ENCODE peak calls at places on chromosomes 1 and 21, in six cellular contexts. One of them, this sample, is unnamed.

GRCh38 chr1:78292361-78292760 is 198.4 kb upstream of the PTGFR start:
- DNase-seq in GM23338: no peak
- DNase-seq in cardiac fibroblast: peak; percentile 81
- DNase-seq in prostate gland: no peak
- DNase-seq in AG09309: peak; percentile 67
- DNase-seq in upper lobe of left lung: no peak
- DNase-seq in this sample: peak; percentile 50

GRCh38 chr1:47181095-47181954 is 8.5 kb downstream of the PDZK1IP1 start:
- DNase-seq in AG09309: no peak
- DNase-seq in prostate gland: no peak
- DNase-seq in GM23338: peak; percentile 34
- DNase-seq in upper lobe of left lung: no peak
- DNase-seq in cardiac fibroblast: no peak
- DNase-seq in this sample: no peak

GRCh38 chr1:181898773-181899172 is 162.7 kb downstream of the ZNF648 start:
- DNase-seq in AG09309: no peak
- DNase-seq in cardiac fibroblast: no peak
- DNase-seq in GM23338: no peak
- DNase-seq in prostate gland: no peak
- DNase-seq in upper lobe of left lung: no peak
- DNase-seq in this sample: no peak

GRCh38 chr1:218301217-218301616 is 16.1 kb downstream of the RRP15 start:
- DNase-seq in GM23338: peak; percentile 55
- DNase-seq in AG09309: no peak
- DNase-seq in prostate gland: no peak
- DNase-seq in cardiac fibroblast: no peak
- DNase-seq in upper lobe of left lung: no peak
- DNase-seq in this sample: no peak

GRCh38 chr1:115373305-115373704 is 35.3 kb upstream of the NGF start:
- DNase-seq in cardiac fibroblast: peak; percentile 84
- DNase-seq in upper lobe of left lung: no peak
- DNase-seq in prostate gland: no peak
- DNase-seq in AG09309: peak; percentile 61
- DNase-seq in GM23338: no peak
- DNase-seq in this sample: peak; percentile 68

GRCh38 chr1:181801617-181802016 is 259.9 kb downstream of the ZNF648 start:
- DNase-seq in prostate gland: no peak
- DNase-seq in AG09309: no peak
- DNase-seq in GM23338: no peak
- DNase-seq in cardiac fibroblast: no peak
- DNase-seq in upper lobe of left lung: no peak
- DNase-seq in this sample: no peak

GRCh38 chr21:44425307-44425894 is 29.9 kb upstream of the LRRC3 start:
- DNase-seq in upper lobe of left lung: peak; percentile 14
- DNase-seq in AG09309: no peak
- DNase-seq in cardiac fibroblast: no peak
- DNase-seq in prostate gland: no peak
- DNase-seq in GM23338: no peak
- DNase-seq in this sample: no peak

GRCh38 chr1:204302769-204303168 is 57.0 kb downstream of the PLEKHA6 start:
- DNase-seq in prostate gland: no peak
- DNase-seq in AG09309: no peak
- DNase-seq in upper lobe of left lung: no peak
- DNase-seq in cardiac fibroblast: no peak
- DNase-seq in GM23338: peak; percentile 28
- DNase-seq in this sample: no peak

GRCh38 chr21:32543975-32544374 is 41.3 kb downstream of the TCP10L start:
- DNase-seq in cardiac fibroblast: no peak
- DNase-seq in prostate gland: no peak
- DNase-seq in GM23338: no peak
- DNase-seq in upper lobe of left lung: no peak
- DNase-seq in AG09309: no peak
- DNase-seq in this sample: no peak

GRCh38 chr1:20485527-20486456 is at the start of gene CAMK2N1:
- DNase-seq in upper lobe of left lung: no peak
- DNase-seq in GM23338: peak; percentile 78
- DNase-seq in AG09309: no peak
- DNase-seq in cardiac fibroblast: peak; percentile 67
- DNase-seq in prostate gland: peak; percentile 39
- DNase-seq in this sample: no peak

GRCh38 chr1:3675436-3675835 is 23.1 kb downstream of the TP73 start:
- DNase-seq in cardiac fibroblast: no peak
- DNase-seq in GM23338: no peak
- DNase-seq in prostate gland: no peak
- DNase-seq in upper lobe of left lung: no peak
- DNase-seq in AG09309: no peak
- DNase-seq in this sample: no peak

GRCh38 chr1:3674100-3675094 is 22.1 kb downstream of the TP73 start:
- DNase-seq in AG09309: no peak
- DNase-seq in upper lobe of left lung: no peak
- DNase-seq in cardiac fibroblast: no peak
- DNase-seq in prostate gland: no peak
- DNase-seq in GM23338: peak; percentile 69
- DNase-seq in this sample: no peak

GRCh38 chr1:3672231-3672970 is 20.1 kb downstream of the TP73 start:
- DNase-seq in AG09309: no peak
- DNase-seq in GM23338: no peak
- DNase-seq in prostate gland: no peak
- DNase-seq in cardiac fibroblast: no peak
- DNase-seq in upper lobe of left lung: no peak
- DNase-seq in this sample: no peak

GRCh38 chr1:3672971-3673361 is 20.6 kb downstream of the TP73 start:
- DNase-seq in cardiac fibroblast: no peak
- DNase-seq in GM23338: no peak
- DNase-seq in prostate gland: no peak
- DNase-seq in upper lobe of left lung: no peak
- DNase-seq in AG09309: no peak
- DNase-seq in this sample: no peak

GRCh38 chr1:3673381-3674099 is 21.2 kb downstream of the TP73 start:
- DNase-seq in cardiac fibroblast: no peak
- DNase-seq in GM23338: no peak
- DNase-seq in prostate gland: no peak
- DNase-seq in upper lobe of left lung: no peak
- DNase-seq in AG09309: no peak
- DNase-seq in this sample: no peak
- H3K4me3 ChIP-seq in cardiac fibroblast: no peak overlapping the region
- H3K4me3 ChIP-seq in GM23338: no peak overlapping the region
- H3K4me3 ChIP-seq in prostate gland: no peak overlapping the region
- H3K4me3 ChIP-seq in upper lobe of left lung: no peak overlapping the region
- H3K4me3 ChIP-seq in AG09309: no peak overlapping the region
- H3K4me3 ChIP-seq in this sample: no peak overlapping the region

GRCh38 chr1:196608401-196609113 is at the start of gene KCNT2:
- DNase-seq in cardiac fibroblast: peak; percentile 29
- DNase-seq in AG09309: no peak
- DNase-seq in upper lobe of left lung: peak; percentile 52
- DNase-seq in GM23338: peak; percentile 99
- DNase-seq in prostate gland: peak; percentile 12
- DNase-seq in this sample: no peak
- H3K4me3 ChIP-seq in cardiac fibroblast: peak within 1 kb of the TSS; percentile 73
- H3K4me3 ChIP-seq in AG09309: peak within 1 kb of the TSS; percentile 71
- H3K4me3 ChIP-seq in upper lobe of left lung: peak within 1 kb of the TSS; percentile 57
- H3K4me3 ChIP-seq in GM23338: peak within 1 kb of the TSS; percentile 84
- H3K4me3 ChIP-seq in prostate gland: peak within 1 kb of the TSS; percentile 32
- H3K4me3 ChIP-seq in this sample: peak within 1 kb of the TSS; percentile 61

GRCh38 chr1:15850450-15851079 is 3.1 kb downstream of the SPEN start:
- DNase-seq in cardiac fibroblast: no peak
- DNase-seq in GM23338: no peak
- DNase-seq in prostate gland: no peak
- DNase-seq in upper lobe of left lung: no peak
- DNase-seq in AG09309: no peak
- DNase-seq in this sample: no peak
- H3K4me3 ChIP-seq in cardiac fibroblast: no peak overlapping the region
- H3K4me3 ChIP-seq in GM23338: peak overlapping the region; percentile 87
- H3K4me3 ChIP-seq in prostate gland: no peak overlapping the region
- H3K4me3 ChIP-seq in upper lobe of left lung: no peak overlapping the region
- H3K4me3 ChIP-seq in AG09309: peak overlapping the region; percentile 66
- H3K4me3 ChIP-seq in this sample: peak overlapping the region; percentile 36

DNA sequence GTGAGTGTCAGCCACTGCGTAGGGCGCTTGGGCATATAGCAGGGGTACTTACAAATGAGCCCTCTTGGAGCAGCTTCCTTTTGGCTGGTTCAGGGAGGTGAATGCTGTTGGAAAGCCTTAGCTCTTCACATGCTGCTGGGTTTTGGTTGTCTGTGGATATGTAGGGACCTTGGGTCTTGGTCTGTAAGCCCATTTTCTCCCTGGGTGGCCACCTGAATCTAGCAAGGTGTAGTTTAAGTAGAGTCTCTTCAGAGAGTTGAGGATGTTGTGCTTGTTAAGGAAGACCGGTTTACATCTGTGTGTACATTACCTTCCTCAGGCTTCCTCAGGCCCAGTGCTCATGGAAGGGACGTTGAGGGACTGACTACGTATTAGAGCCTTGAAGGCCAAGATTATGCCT is 9.8 kb downstream of the KDM4A start:
- DNase-seq in upper lobe of left lung: no peak
- DNase-seq in GM23338: peak; percentile 64
- DNase-seq in AG09309: no peak
- DNase-seq in cardiac fibroblast: no peak
- DNase-seq in prostate gland: no peak
- DNase-seq in this sample: no peak
- H3K4me3 ChIP-seq in upper lobe of left lung: no peak overlapping the region
- H3K4me3 ChIP-seq in GM23338: peak overlapping the region; percentile 14
- H3K4me3 ChIP-seq in AG09309: no peak overlapping the region
- H3K4me3 ChIP-seq in cardiac fibroblast: no peak overlapping the region
- H3K4me3 ChIP-seq in prostate gland: no peak overlapping the region
- H3K4me3 ChIP-seq in this sample: no peak overlapping the region

DNA sequence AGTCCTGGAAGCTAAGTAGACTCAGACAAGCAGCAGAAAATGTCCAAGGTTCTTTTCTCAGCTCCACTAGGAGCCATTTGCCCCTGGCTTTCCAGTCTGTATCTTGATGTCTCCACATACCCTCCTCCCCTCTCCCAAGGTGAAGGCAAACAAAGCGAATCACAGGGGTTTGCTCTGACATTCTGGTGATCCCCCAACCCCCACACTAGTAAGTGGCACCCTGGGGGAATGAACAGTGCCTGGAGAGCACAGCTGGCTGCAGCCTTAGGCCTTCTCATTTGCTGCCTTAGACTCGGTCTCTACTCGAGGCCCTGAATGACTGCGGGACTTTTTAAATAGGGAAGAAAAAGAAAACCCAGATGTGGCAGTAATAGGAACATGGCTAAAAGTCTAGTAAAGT is 15.3 kb downstream of the ERI3 start:
- DNase-seq in cardiac fibroblast: no peak
- DNase-seq in AG09309: no peak
- DNase-seq in prostate gland: no peak
- DNase-seq in GM23338: peak; percentile 57
- DNase-seq in upper lobe of left lung: no peak
- DNase-seq in this sample: no peak
- H3K4me3 ChIP-seq in cardiac fibroblast: no peak overlapping the region
- H3K4me3 ChIP-seq in AG09309: no peak overlapping the region
- H3K4me3 ChIP-seq in prostate gland: no peak overlapping the region
- H3K4me3 ChIP-seq in GM23338: no peak overlapping the region
- H3K4me3 ChIP-seq in upper lobe of left lung: no peak overlapping the region
- H3K4me3 ChIP-seq in this sample: no peak overlapping the region

DNA sequence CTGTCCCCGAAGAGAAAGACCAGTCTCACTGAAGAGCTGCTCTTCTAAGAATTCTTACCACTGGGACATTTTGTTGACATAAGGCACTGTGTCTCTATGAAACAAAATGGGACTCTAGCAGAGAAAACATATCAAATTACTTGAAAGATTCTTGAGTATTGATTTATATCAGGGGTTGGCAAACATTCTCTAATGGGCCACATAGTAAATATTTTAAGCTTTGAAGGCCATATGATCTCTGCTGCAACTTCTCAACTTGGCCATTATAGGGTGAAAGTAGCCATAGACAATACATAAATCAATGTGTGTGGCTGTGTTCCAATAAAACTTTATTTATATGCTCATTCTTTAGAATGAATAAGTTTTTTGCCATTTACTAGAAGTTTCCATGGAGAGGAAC is 41.1 kb upstream of the GREM2 start:
- DNase-seq in AG09309: no peak
- DNase-seq in upper lobe of left lung: no peak
- DNase-seq in cardiac fibroblast: no peak
- DNase-seq in GM23338: no peak
- DNase-seq in prostate gland: no peak
- DNase-seq in this sample: no peak
- H3K4me3 ChIP-seq in AG09309: no peak overlapping the region
- H3K4me3 ChIP-seq in upper lobe of left lung: no peak overlapping the region
- H3K4me3 ChIP-seq in cardiac fibroblast: no peak overlapping the region
- H3K4me3 ChIP-seq in GM23338: no peak overlapping the region
- H3K4me3 ChIP-seq in prostate gland: no peak overlapping the region
- H3K4me3 ChIP-seq in this sample: no peak overlapping the region